ENCODE peak calls at places on chromosomes 11 and 22, in eight cellular contexts. Z is heart left ventricle; G is pancreas; T is body of pancreas; H is naive thymus-derived CD4-positive, alpha-beta T cell; V is Panc1; P is MM.1S; A is adipocyte. R is an unnamed sample.

GRCh38 chr11:87878373-87878779 is 296.9 kb downstream of the RAB38 start:
- DNase-seq in G (no peak), P (peak; percentile 41), A (peak; percentile 80), Z (no peak), H (no peak), V (peak; percentile 8), T (no peak), R (no peak)

GRCh38 chr22:25689631-25690030 is 52.4 kb upstream of the MYO18B start:
- DNase-seq in V (no peak), A (no peak), Z (no peak), G (no peak), H (no peak), P (no peak), T (no peak), R (no peak)

GRCh38 chr11:106789406-106789805 is 228.9 kb downstream of the GUCY1A2 start:
- DNase-seq in A (no peak), P (no peak), H (no peak), T (no peak), V (no peak), G (no peak), Z (no peak), R (no peak)

GRCh38 chr22:22103078-22103593 is 120.5 kb upstream of the TOP3B start:
- DNase-seq in A (no peak), T (no peak), Z (no peak), H (no peak), P (no peak), V (no peak), G (no peak), R (no peak)

GRCh38 chr11:61587541-61587941 is 6.7 kb upstream of the SYT7 start:
- DNase-seq in P (no peak), G (peak; percentile 35), V (no peak), T (peak; percentile 60), H (peak; percentile 44), Z (peak; percentile 70), A (peak; percentile 71), R (peak; percentile 70)

GRCh38 chr11:101553891-101554292 is 29.9 kb downstream of the TRPC6 start:
- DNase-seq in V (no peak), Z (no peak), T (no peak), H (no peak), A (peak; percentile 57), P (peak; percentile 56), G (no peak), R (no peak)

GRCh38 chr11:69471329-69472052 is 10.0 kb upstream of the LINC01488 start:
- DNase-seq in H (no peak), Z (no peak), P (no peak), A (no peak), V (no peak), T (no peak), G (no peak), R (peak; percentile 31)

GRCh38 chr22:49133541-49133940 is 694.1 kb downstream of the BRD1 start:
- DNase-seq in V (no peak), Z (no peak), P (no peak), T (no peak), A (no peak), G (no peak), H (no peak), R (no peak)

GRCh38 chr11:131875611-131876010 is 505.2 kb downstream of the NTM start:
- DNase-seq in Z (no peak), A (no peak), T (no peak), V (no peak), H (no peak), P (no peak), G (no peak), R (no peak)

GRCh38 chr11:114563077-114563476 is 3.4 kb upstream of the NXPE1 start:
- DNase-seq in Z (no peak), A (peak; percentile 3), G (no peak), T (no peak), P (no peak), V (no peak), H (no peak), R (no peak)

GRCh38 chr11:27158763-27159679 is 118.4 kb downstream of the BBOX1 start:
- DNase-seq in A (peak; percentile 93), G (peak; percentile 41), H (no peak), Z (peak; percentile 34), P (peak; percentile 65), T (peak; percentile 63), V (peak; percentile 59), R (no peak)

GRCh38 chr22:27405672-27406388 is 395.7 kb downstream of the MN1 start:
- DNase-seq in H (no peak), T (peak; percentile 75), V (no peak), Z (peak; percentile 47), A (peak; percentile 74), P (peak; percentile 11), G (peak; percentile 58), R (peak; percentile 60)

GRCh38 chr11:128207861-128208321 is 379.5 kb downstream of the ETS1 start:
- DNase-seq in T (no peak), G (no peak), Z (no peak), A (peak; percentile 79), H (no peak), V (peak; percentile 97), P (no peak), R (no peak)

GRCh38 chr11:120682866-120683265 is 171.3 kb downstream of the GRIK4 start:
- DNase-seq in A (no peak), T (no peak), H (no peak), P (no peak), Z (no peak), G (no peak), V (no peak), R (no peak)

GRCh38 chr11:70627219-70627618 is 228.9 kb downstream of the CTTN start:
- DNase-seq in A (no peak), G (no peak), H (no peak), Z (no peak), T (no peak), V (no peak), P (no peak), R (no peak)

GRCh38 chr11:116035972-116036371 is 531.8 kb upstream of the CADM1 start:
- DNase-seq in Z (no peak), H (no peak), G (no peak), P (no peak), V (no peak), T (no peak), A (no peak), R (no peak)

GRCh38 chr11:116033931-116034553 is 529.8 kb upstream of the CADM1 start:
- DNase-seq in V (no peak), T (no peak), H (no peak), P (no peak), Z (no peak), G (no peak), A (no peak), R (peak; percentile 58)

GRCh38 chr11:116042125-116042524 is 537.9 kb upstream of the CADM1 start:
- DNase-seq in Z (no peak), P (no peak), T (no peak), H (no peak), V (no peak), G (no peak), A (no peak), R (no peak)

DNA sequence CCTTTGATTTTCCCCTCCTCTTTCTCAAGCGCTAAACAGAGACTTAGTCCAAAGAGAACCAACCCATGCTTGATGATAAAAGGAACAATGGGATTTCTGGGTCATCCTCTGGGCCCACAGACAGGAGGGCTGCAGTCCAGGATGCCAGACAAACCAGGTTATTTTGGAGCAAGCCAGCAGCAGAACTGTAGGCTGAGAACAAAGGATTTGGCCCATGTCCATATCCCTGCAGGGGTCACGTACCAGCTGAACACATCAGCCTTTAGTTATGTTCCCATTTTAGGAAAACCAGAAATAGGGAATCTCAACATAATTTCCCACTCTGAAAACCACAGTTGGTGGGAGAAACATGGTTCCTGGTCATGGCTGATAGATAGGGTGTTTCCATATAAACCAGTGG is 533.6 kb upstream of the CADM1 start:
- DNase-seq in G (no peak), T (no peak), A (no peak), V (no peak), H (no peak), P (no peak), Z (no peak), R (no peak)
- H3K4me1 ChIP-seq in G (no peaks in the 10 kb centered on the region), T (no peaks in the 10 kb centered on the region), A (no peaks in the 10 kb centered on the region), V (no peaks in the 10 kb centered on the region), H (no peaks in the 10 kb centered on the region), P (no peaks in the 10 kb centered on the region), Z (no peaks in the 10 kb centered on the region), R (peaks cover 7% of the 10 kb centered on the region)

GRCh38 chr11:35034401-35034800 is 104.6 kb upstream of the CD44 start:
- DNase-seq in A (no peak), V (no peak), T (no peak), Z (no peak), H (no peak), P (no peak), G (no peak), R (no peak)

GRCh38 chr11:35033011-35033410 is 106.0 kb upstream of the CD44 start:
- DNase-seq in A (no peak), V (no peak), P (no peak), G (no peak), Z (no peak), T (no peak), H (no peak), R (peak; percentile 63)

GRCh38 chr11:35029979-35030378 is 109.0 kb upstream of the CD44 start:
- DNase-seq in H (no peak), P (no peak), V (peak; percentile 55), G (no peak), A (peak; percentile 64), Z (no peak), T (no peak), R (no peak)

GRCh38 chr11:35030716-35031213 is 108.2 kb upstream of the CD44 start:
- DNase-seq in A (peak; percentile 87), T (no peak), P (no peak), G (no peak), Z (peak; percentile 61), H (no peak), V (peak; percentile 93), R (no peak)

GRCh38 chr11:35031869-35032268 is 107.1 kb upstream of the CD44 start:
- DNase-seq in A (peak; percentile 50), G (no peak), H (no peak), P (no peak), Z (no peak), T (no peak), V (peak; percentile 70), R (no peak)
- H3K4me1 ChIP-seq in A (peaks cover 35% of the 10 kb centered on the region), G (no peaks in the 10 kb centered on the region), H (peaks cover 14% of the 10 kb centered on the region), P (peaks cover 15% of the 10 kb centered on the region), Z (peaks cover 5% of the 10 kb centered on the region), T (no peaks in the 10 kb centered on the region), V (peaks cover 36% of the 10 kb centered on the region), R (peaks cover 12% of the 10 kb centered on the region)

DNA sequence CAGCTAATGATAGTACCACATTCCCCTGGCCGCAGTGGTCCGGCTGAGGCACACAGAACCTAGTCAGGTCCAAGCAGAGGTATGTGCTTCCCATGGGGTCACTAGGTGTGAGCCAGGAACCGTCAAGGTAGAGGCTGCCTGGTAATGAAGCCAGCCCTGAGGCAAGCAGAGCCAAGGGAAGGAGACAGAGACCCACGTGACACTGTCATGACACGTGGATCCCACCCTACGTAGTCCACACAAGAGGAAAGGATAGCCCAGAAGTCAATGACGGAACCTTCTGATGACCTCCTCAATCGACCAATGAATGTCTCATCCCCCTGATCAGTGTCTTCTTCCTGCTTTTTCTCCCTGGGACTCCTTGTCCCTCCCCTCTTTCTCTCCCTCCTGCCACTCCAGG is 19.0 kb downstream of the A4GALT start:
- DNase-seq in A (no peak), H (no peak), Z (no peak), P (no peak), T (no peak), V (no peak), G (no peak), R (no peak)
- H3K4me1 ChIP-seq in A (peaks cover 38% of the 10 kb centered on the region), H (no peaks in the 10 kb centered on the region), Z (peaks cover 57% of the 10 kb centered on the region), P (no peaks in the 10 kb centered on the region), T (peaks cover 14% of the 10 kb centered on the region), V (peaks cover 3% of the 10 kb centered on the region), G (no peaks in the 10 kb centered on the region), R (peaks cover 22% of the 10 kb centered on the region)

DNA sequence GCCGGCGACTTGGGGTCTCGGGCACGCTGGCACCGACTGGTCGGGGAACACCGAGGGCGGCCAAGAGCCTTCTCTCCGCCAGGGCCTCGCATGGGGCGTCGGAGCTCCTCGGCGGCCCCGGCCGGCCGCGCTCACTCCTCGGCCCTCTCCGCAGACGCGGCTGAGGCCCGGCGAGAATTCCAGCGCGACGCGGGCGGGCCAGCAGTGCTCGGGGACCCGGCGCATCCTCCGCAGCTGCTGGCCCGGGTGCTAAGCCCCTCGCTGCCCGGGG is 5.6 kb downstream of the TBX1 start:
- DNase-seq in G (no peak), V (no peak), A (no peak), Z (no peak), H (no peak), T (no peak), P (no peak), R (no peak)
- H3K4me1 ChIP-seq in G (no peaks in the 10 kb centered on the region), V (peaks cover 23% of the 10 kb centered on the region), A (no peaks in the 10 kb centered on the region), Z (peaks cover 13% of the 10 kb centered on the region), H (no peaks in the 10 kb centered on the region), T (peaks cover 18% of the 10 kb centered on the region), P (no peaks in the 10 kb centered on the region), R (peaks cover 20% of the 10 kb centered on the region)

R was measured in lower lobe of right lung.